ENCODE peak calls at places on chromosomes 5 and 9, in four cellular contexts. Z, W, V and B are unnamed samples.

GRCh38 chr5:34001231-34001935 is 6.5 kb downstream of the AMACR start:
- DNase-seq in W (peak), V (no peak), Z (no peak), B (no peak)

GRCh38 chr5:38994329-38994927 is 79.8 kb downstream of the RICTOR start:
- DNase-seq in V (peak), W (no peak), Z (peak), B (peak)

GRCh38 chr5:138870611-138871010 is 4.5 kb downstream of the LRRTM2 start:
- DNase-seq in V (no peak), W (no peak), Z (no peak), B (no peak)

GRCh38 chr5:57779383-57780223 is 297.0 kb upstream of the ACTBL2 start:
- DNase-seq in V (peak), Z (no peak), W (no peak), B (no peak)

GRCh38 chr5:158463188-158463587 is 604.2 kb upstream of the CLINT1 start:
- DNase-seq in W (no peak), V (no peak), Z (no peak), B (no peak)

GRCh38 chr9:33285502-33285901 is 4.8 kb upstream of the NFX1 start:
- DNase-seq in W (no peak), Z (no peak), V (no peak), B (no peak)

GRCh38 chr5:135900276-135900675 is 4.6 kb upstream of the IL9 start:
- DNase-seq in V (no peak), Z (no peak), W (no peak), B (no peak)

GRCh38 chr9:21682981-21683380 is 119.5 kb upstream of the MTAP start:
- DNase-seq in W (no peak), V (no peak), Z (no peak), B (no peak)

GRCh38 chr5:74579215-74579614 is 61.3 kb downstream of the ENC1 start:
- DNase-seq in Z (peak), V (peak), W (no peak), B (no peak)

GRCh38 chr5:173328896-173329369 is 719 bp upstream of the STC2 start:
- DNase-seq in W (no peak), Z (no peak), V (peak), B (no peak)

GRCh38 chr5:124670672-124671592 is 75.5 kb downstream of the ZNF608 start:
- DNase-seq in W (no peak), Z (no peak), V (no peak), B (no peak)

GRCh38 chr5:16994576-16994975 is 58.5 kb upstream of the MYO10 start:
- DNase-seq in Z (no peak), V (no peak), W (no peak), B (no peak)

GRCh38 chr9:110744753-110745522 is 76.3 kb downstream of the MUSK start:
- DNase-seq in W (no peak), Z (no peak), V (no peak), B (no peak)

GRCh38 chr9:20611751-20612287 is 10.5 kb downstream of the MLLT3 start:
- DNase-seq in Z (no peak), V (peak), W (no peak), B (no peak)

GRCh38 chr9:91305596-91305995 is 56.1 kb downstream of the AUH start:
- DNase-seq in Z (no peak), W (no peak), V (no peak), B (no peak)

GRCh38 chr5:36300181-36300926 is 1.3 kb downstream of the RANBP3L start:
- DNase-seq in V (no peak), W (no peak), Z (no peak), B (no peak)

GRCh38 chr9:12859704-12860251 is 85.0 kb downstream of the LURAP1L start:
- DNase-seq in V (peak), W (no peak), Z (no peak), B (no peak)

GRCh38 chr5:3129252-3129651 is 377.8 kb upstream of the IRX2 start:
- DNase-seq in W (no peak), V (no peak), Z (no peak), B (no peak)

GRCh38 chr5:1808466-1808865 is 7.3 kb downstream of the NDUFS6 start:
- DNase-seq in W (no peak), Z (no peak), V (no peak), B (no peak)

GRCh38 chr9:81490605-81491331 is 198.6 kb downstream of the TLE1 start:
- DNase-seq in V (no peak), W (no peak), Z (no peak), B (no peak)

GRCh38 chr9:83199240-83199639 is 136.3 kb upstream of the RASEF start:
- DNase-seq in Z (no peak), V (peak), W (no peak), B (no peak)

GRCh38 chr5:911601-912000 is 18.9 kb downstream of the TRIP13 start:
- DNase-seq in Z (no peak), V (no peak), W (no peak), B (no peak)

GRCh38 chr9:136719212-136719880 is 7.0 kb downstream of the DIPK1B start:
- DNase-seq in Z (no peak), V (no peak), W (peak), B (no peak)

GRCh38 chr9:102047549-102047948 is 309.1 kb upstream of the GRIN3A start:
- DNase-seq in W (no peak), Z (no peak), V (peak), B (no peak)

GRCh38 chr5:132754947-132755346 is 7.7 kb downstream of the CCNI2 start:
- DNase-seq in W (no peak), Z (no peak), V (peak), B (no peak)

GRCh38 chr9:84271004-84271886 is 69.3 kb downstream of the SLC28A3 start:
- DNase-seq in Z (peak), V (no peak), W (peak), B (peak)

GRCh38 chr9:5614192-5614591 is 14.7 kb upstream of the RIC1 start:
- DNase-seq in V (no peak), W (no peak), Z (no peak), B (no peak)

GRCh38 chr9:95807326-95807947 is 68.1 kb upstream of the ERCC6L2 start:
- DNase-seq in Z (no peak), W (no peak), V (no peak), B (no peak)